ENCODE peak calls at places on chromosome 6, in six cellular contexts. B, X, A, V, E and N are unnamed samples.

GRCh38 chr6:36098920-36099647 is 31.2 kb upstream of the MAPK13 start:
- DNase-seq in X (no peak), E (no peak), V (no peak), A (no peak), B (no peak), N (no peak)

GRCh38 chr6:18022398-18023231 is 35.2 kb upstream of the KIF13A start:
- DNase-seq in V (no peak), E (peak), B (no peak), X (no peak), A (no peak), N (no peak)

GRCh38 chr6:117840541-117840983 is 66.5 kb upstream of the SLC35F1 start:
- DNase-seq in A (no peak), X (no peak), E (no peak), V (no peak), B (peak), N (peak)

GRCh38 chr6:122042380-122042779 is 357.1 kb upstream of the HSF2 start:
- DNase-seq in A (no peak), B (no peak), E (no peak), X (no peak), V (no peak), N (no peak)

GRCh38 chr6:24861934-24862333 is 63.2 kb upstream of the ARMH2 start:
- DNase-seq in E (no peak), B (no peak), V (no peak), A (no peak), X (no peak), N (no peak)

GRCh38 chr6:101386982-101387381 is 6.5 kb upstream of the GRIK2 start:
- DNase-seq in E (no peak), B (no peak), V (no peak), X (no peak), A (no peak), N (peak)

GRCh38 chr6:170099387-170099786 is 191.5 kb downstream of the DLL1 start:
- DNase-seq in A (peak), V (no peak), B (no peak), X (no peak), E (no peak), N (no peak)

GRCh38 chr6:63446405-63446804 is 125.9 kb upstream of the LOC128125822 start:
- DNase-seq in E (no peak), B (no peak), A (no peak), X (no peak), V (no peak), N (no peak)

GRCh38 chr6:111871725-111872520 is 1.3 kb downstream of the FYN start:
- DNase-seq in E (peak), A (no peak), V (no peak), X (peak), B (peak), N (peak)

GRCh38 chr6:130026859-130027258 is 8.5 kb downstream of the L3MBTL3 start:
- DNase-seq in B (no peak), A (no peak), E (no peak), X (no peak), V (no peak), N (no peak)

GRCh38 chr6:157952751-157953479 is 28.7 kb upstream of the SYNJ2 start:
- DNase-seq in V (no peak), X (no peak), E (peak), B (no peak), A (no peak), N (peak)

GRCh38 chr6:101761124-101761601 is 367.7 kb downstream of the GRIK2 start:
- DNase-seq in A (no peak), E (no peak), B (no peak), X (no peak), V (no peak), N (no peak)

GRCh38 chr6:21180155-21180554 is 413.4 kb upstream of the SOX4 start:
- DNase-seq in V (no peak), X (no peak), E (no peak), A (no peak), B (no peak), N (no peak)